ENCODE peak calls at places on chromosomes 1 and 21, in five cellular contexts. Q, M, Z, A and X are unnamed samples.
A peak's percentile ranks its signal among the peaks of the same experiment; 100 is the strongest.

GRCh38 chr21:41482321-41482720 is 25.6 kb downstream of the TMPRSS2 start:
- DNase-seq in Q (no peak), M (no peak), Z (no peak), A (no peak), X (no peak)

GRCh38 chr1:22611530-22611947 is 24.9 kb upstream of the C1QA start:
- DNase-seq in Q (no peak), M (no peak), Z (no peak), A (no peak), X (peak; percentile 60)

GRCh38 chr1:10236405-10237156 is 26.2 kb downstream of the KIF1B start:
- DNase-seq in Q (no peak), M (no peak), Z (no peak), A (no peak), X (no peak)

GRCh38 chr21:17359781-17360180 is 153.1 kb upstream of the CXADR start:
- DNase-seq in Q (no peak), M (no peak), Z (no peak), A (no peak), X (no peak)

GRCh38 chr1:75630004-75630403 is 19.1 kb upstream of the SLC44A5 start:
- DNase-seq in Q (no peak), M (no peak), Z (no peak), A (no peak), X (no peak)

GRCh38 chr1:147496571-147496970 is 44.7 kb upstream of the BCL9 start:
- DNase-seq in Q (no peak), M (no peak), Z (peak; percentile 44), A (no peak), X (no peak)

GRCh38 chr21:39712976-39713375 is 32.0 kb upstream of the IGSF5 start:
- DNase-seq in Q (no peak), M (no peak), Z (no peak), A (no peak), X (no peak)

GRCh38 chr21:26404288-26404687 is 168.8 kb downstream of the CYYR1 start:
- DNase-seq in Q (no peak), M (no peak), Z (no peak), A (no peak), X (no peak)

GRCh38 chr1:48031676-48032075 is 34.5 kb upstream of the TRABD2B start:
- DNase-seq in Q (no peak), M (no peak), Z (no peak), A (no peak), X (no peak)

GRCh38 chr1:62188111-62188510 is 6.5 kb upstream of the L1TD1 start:
- DNase-seq in Q (no peak), M (no peak), Z (no peak), A (no peak), X (no peak)

GRCh38 chr1:214571281-214571680 is 19.9 kb upstream of the PTPN14 start:
- DNase-seq in Q (no peak), M (no peak), Z (no peak), A (no peak), X (no peak)

GRCh38 chr1:47533176-47534039 is 95.6 kb downstream of the FOXD2 start:
- DNase-seq in Q (no peak), M (no peak), Z (peak; percentile 89), A (no peak), X (peak; percentile 44)

GRCh38 chr1:10634428-10635384 is 160.0 kb downstream of the PEX14 start:
- DNase-seq in Q (no peak), M (no peak), Z (peak; percentile 54), A (no peak), X (no peak)

GRCh38 chr1:23776198-23776597 is 2.0 kb upstream of the PITHD1 start:
- DNase-seq in Q (no peak), M (no peak), Z (no peak), A (no peak), X (no peak)

GRCh38 chr1:44460107-44460885 is 55.2 kb downstream of the RNF220 start:
- DNase-seq in Q (no peak), M (no peak), Z (no peak), A (no peak), X (peak; percentile 37)

GRCh38 chr1:164637461-164638375 is 78.7 kb downstream of the PBX1 start:
- DNase-seq in Q (no peak), M (no peak), Z (peak; percentile 81), A (no peak), X (no peak)

GRCh38 chr1:218518341-218518740 is 173.2 kb downstream of the TGFB2 start:
- DNase-seq in Q (no peak), M (no peak), Z (no peak), A (no peak), X (no peak)

GRCh38 chr21:41878831-41879189 is 334 bp downstream of the PRDM15 start:
- DNase-seq in Q (peak; percentile 75), M (peak; percentile 82), Z (peak; percentile 93), A (peak; percentile 83), X (peak; percentile 85)

GRCh38 chr1:248822148-248823032 is 3.3 kb downstream of the SH3BP5L start:
- DNase-seq in Q (no peak), M (no peak), Z (no peak), A (peak; percentile 13), X (no peak)

GRCh38 chr1:58204284-58204683 is 342.2 kb downstream of the OMA1 start:
- DNase-seq in Q (no peak), M (no peak), Z (peak; percentile 10), A (no peak), X (no peak)

GRCh38 chr1:175191654-175192053 is 922 bp downstream of the KIAA0040 start:
- DNase-seq in Q (peak; percentile 50), M (no peak), Z (no peak), A (no peak), X (no peak)

GRCh38 chr1:234771642-234772344 is 161.8 kb upstream of the IRF2BP2 start:
- DNase-seq in Q (no peak), M (no peak), Z (no peak), A (no peak), X (no peak)

GRCh38 chr1:90393025-90393424 is 324.1 kb downstream of the BARHL2 start:
- DNase-seq in Q (no peak), M (no peak), Z (no peak), A (no peak), X (no peak)

GRCh38 chr1:172898866-172899265 is 151.9 kb downstream of the TNFSF18 start:
- DNase-seq in Q (no peak), M (no peak), Z (no peak), A (no peak), X (no peak)

DNA sequence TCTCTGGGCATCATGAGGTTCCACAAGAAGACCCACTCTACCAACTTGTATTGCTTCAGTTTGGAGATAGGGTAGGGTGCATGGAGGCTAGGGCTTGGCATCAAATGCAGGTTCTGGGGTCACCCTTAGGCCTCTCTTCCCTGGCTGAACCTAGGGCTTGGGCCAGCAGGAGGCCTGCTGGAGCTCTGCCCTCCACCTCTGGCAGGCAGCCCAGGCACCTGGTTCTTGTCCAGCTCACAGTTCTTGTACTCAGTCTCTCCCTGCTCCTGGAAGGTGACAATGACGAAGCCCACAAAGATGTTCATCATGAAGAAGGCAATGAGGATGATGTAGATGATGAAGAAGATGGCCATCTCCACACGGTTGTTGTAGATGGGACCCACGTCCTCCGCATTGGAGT is 37.5 kb upstream of the KIF21B start:
- DNase-seq in Q (no peak), M (peak; percentile 75), Z (no peak), A (no peak), X (no peak)
- H3K27me3 ChIP-seq in Q (no peaks in the 10 kb centered on the region), M (no peaks in the 10 kb centered on the region), Z (peaks cover 14% of the 10 kb centered on the region), A (no peaks in the 10 kb centered on the region), X (no peaks in the 10 kb centered on the region)

DNA sequence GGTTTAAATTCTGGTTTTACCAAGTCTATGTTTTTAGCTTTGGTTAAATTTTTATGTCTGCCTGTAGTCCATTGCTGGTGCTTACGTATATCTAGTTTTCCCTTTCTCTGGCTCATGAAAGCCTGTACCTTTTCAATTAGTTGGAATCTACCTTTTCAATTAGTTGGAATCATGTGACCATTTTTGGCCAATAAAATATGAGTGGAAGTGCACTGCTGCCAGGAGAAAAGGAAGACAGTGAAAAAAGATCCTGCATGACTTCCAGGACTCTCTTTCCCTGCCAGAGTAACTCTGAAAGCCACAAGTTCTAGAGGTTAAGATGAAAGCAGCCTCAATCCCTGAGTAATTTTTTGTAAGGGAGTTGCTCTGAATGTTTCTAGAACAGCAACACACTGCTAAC is 2.2 kb upstream of the GRIK1 start:
- DNase-seq in Q (no peak), M (no peak), Z (no peak), A (no peak), X (no peak)
- H3K27me3 ChIP-seq in Q (no peaks in the 10 kb centered on the region), M (no peaks in the 10 kb centered on the region), Z (peaks cover 26% of the 10 kb centered on the region), A (no peaks in the 10 kb centered on the region), X (peaks cover 49% of the 10 kb centered on the region)

GRCh38 chr1:20485527-20486456 is at the start of gene CAMK2N1:
- DNase-seq in Q (peak; percentile 53), M (peak; percentile 74), Z (peak; percentile 89), A (peak; percentile 77), X (peak; percentile 40)
- H3K27me3 ChIP-seq in Q (peaks cover 15% of the 10 kb centered on the region), M (no peaks in the 10 kb centered on the region), Z (peaks cover 3% of the 10 kb centered on the region), A (peaks cover 33% of the 10 kb centered on the region), X (peaks cover 96% of the 10 kb centered on the region)

GRCh38 chr1:231176421-231176820 is 14.6 kb downstream of the TRIM67 start:
- DNase-seq in Q (no peak), M (no peak), Z (no peak), A (no peak), X (no peak)
- H3K27me3 ChIP-seq in Q (peaks cover 10% of the 10 kb centered on the region), M (no peaks in the 10 kb centered on the region), Z (peaks cover 8% of the 10 kb centered on the region), A (no peaks in the 10 kb centered on the region), X (no peaks in the 10 kb centered on the region)

DNA sequence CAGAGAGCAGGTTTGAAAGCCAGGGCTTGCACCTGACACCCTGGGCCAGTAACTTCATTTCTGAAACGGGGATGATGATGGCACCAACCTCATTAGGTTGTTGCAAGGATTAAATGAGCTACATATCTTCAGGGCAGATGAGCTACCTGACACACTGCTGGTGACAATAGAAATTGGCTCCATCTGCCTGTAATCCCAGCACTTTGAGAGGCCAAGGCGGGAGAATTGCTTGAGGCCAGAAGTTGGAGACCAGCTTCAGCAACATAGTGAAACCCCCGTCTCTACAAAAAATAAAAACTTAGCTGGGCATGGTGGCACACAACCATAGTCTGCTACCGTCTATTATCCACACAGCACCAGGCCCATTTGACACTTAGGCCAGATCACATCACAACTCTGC is 6.3 kb upstream of the TTC39A start:
- DNase-seq in Q (no peak), M (no peak), Z (no peak), A (no peak), X (no peak)
- H3K27me3 ChIP-seq in Q (no peaks in the 10 kb centered on the region), M (no peaks in the 10 kb centered on the region), Z (no peaks in the 10 kb centered on the region), A (no peaks in the 10 kb centered on the region), X (no peaks in the 10 kb centered on the region)